ENCODE peak calls at places on chromosomes 1 and 21, in six cellular contexts. K is T-helper 17 cell, N is adrenal gland, D is neuronal stem cell, J is IMR-90, V is right lobe of liver. S is an unnamed sample. For H3K9me3, the result is how much of the 10 kb centered on the place peaks cover.

GRCh38 chr1:6935379-6936307 is 150.4 kb downstream of the CAMTA1 start:
- DNase-seq in K (no peak), N (no peak), D (no peak), J (no peak), V (no peak), S (no peak)

GRCh38 chr1:65141394-65141793 is 6.6 kb upstream of the AK4 start:
- DNase-seq in K (no peak), N (no peak), D (no peak), J (no peak), V (no peak), S (no peak)

GRCh38 chr21:38170283-38170682 is 86.5 kb upstream of the KCNJ15 start:
- DNase-seq in K (no peak), N (no peak), D (no peak), J (peak), V (no peak), S (no peak)

GRCh38 chr1:2875677-2876531 is 74.4 kb upstream of the TTC34 start:
- DNase-seq in K (no peak), N (no peak), D (peak), J (no peak), V (no peak), S (no peak)

GRCh38 chr1:32014199-32014936 is 700 bp downstream of the KHDRBS1 start:
- DNase-seq in K (no peak), N (peak), D (peak), J (peak), V (peak), S (no peak)

GRCh38 chr1:28163496-28164120 is 12.9 kb downstream of the PTAFR start:
- DNase-seq in K (no peak), N (no peak), D (no peak), J (peak), V (no peak), S (no peak)

GRCh38 chr1:12232221-12232620 is 2.4 kb downstream of the VPS13D start:
- DNase-seq in K (no peak), N (no peak), D (no peak), J (no peak), V (peak), S (no peak)

GRCh38 chr1:9731051-9731537 is 79.6 kb downstream of the PIK3CD start:
- DNase-seq in K (no peak), N (no peak), D (no peak), J (no peak), V (no peak), S (no peak)

GRCh38 chr1:109975718-109976117 is 8.8 kb upstream of the AHCYL1 start:
- DNase-seq in K (no peak), N (no peak), D (no peak), J (peak), V (no peak), S (no peak)

GRCh38 chr1:223426936-223427335 is 33.7 kb downstream of the CCDC185 start:
- DNase-seq in K (no peak), N (no peak), D (no peak), J (no peak), V (no peak), S (no peak)

GRCh38 chr1:225228871-225229303 is 199.0 kb downstream of the LBR start:
- DNase-seq in K (no peak), N (no peak), D (no peak), J (no peak), V (no peak), S (no peak)

GRCh38 chr1:236502579-236502971 is 21.2 kb upstream of the LGALS8 start:
- DNase-seq in K (no peak), N (no peak), D (no peak), J (peak), V (no peak), S (no peak)

GRCh38 chr1:206905295-206906164 is 8.3 kb downstream of the IL24 start:
- DNase-seq in K (no peak), N (no peak), D (no peak), J (peak), V (no peak), S (no peak)

GRCh38 chr1:100445565-100445964 is 92.4 kb upstream of the GPR88 start:
- DNase-seq in K (no peak), N (no peak), D (no peak), J (no peak), V (no peak), S (peak)

GRCh38 chr1:38941527-38942019 is at the start of gene RHBDL2:
- DNase-seq in K (no peak), N (peak), D (no peak), J (peak), V (peak), S (no peak)

GRCh38 chr1:205810448-205811157 is 2.4 kb downstream of the SLC41A1 start:
- DNase-seq in K (no peak), N (no peak), D (no peak), J (no peak), V (no peak), S (no peak)

GRCh38 chr1:248140846-248141245 is 4.1 kb upstream of the OR2M5 start:
- DNase-seq in K (no peak), N (no peak), D (no peak), J (no peak), V (no peak), S (no peak)

GRCh38 chr1:94022471-94023189 is 98.3 kb downstream of the ABCA4 start:
- DNase-seq in K (no peak), N (no peak), D (no peak), J (peak), V (no peak), S (no peak)

GRCh38 chr1:48704736-48705135 is 72.0 kb downstream of the BEND5 start:
- DNase-seq in K (no peak), N (no peak), D (no peak), J (no peak), V (no peak), S (no peak)

GRCh38 chr1:45568421-45568820 is 15.4 kb upstream of the NASP start:
- DNase-seq in K (no peak), N (no peak), D (no peak), J (no peak), V (no peak), S (no peak)

GRCh38 chr1:29462096-29462495 is 225.8 kb downstream of the PTPRU start:
- DNase-seq in K (no peak), N (no peak), D (no peak), J (no peak), V (no peak), S (no peak)

GRCh38 chr1:59691261-59691660 is 123.5 kb upstream of the HOOK1 start:
- DNase-seq in K (no peak), N (peak), D (no peak), J (no peak), V (no peak), S (no peak)

GRCh38 chr1:113042336-113043143 is 30.5 kb upstream of the LRIG2 start:
- DNase-seq in K (peak), N (peak), D (peak), J (peak), V (peak), S (no peak)

GRCh38 chr1:33435096-33435820 is 4.4 kb upstream of the PHC2 start:
- DNase-seq in K (no peak), N (no peak), D (no peak), J (peak), V (no peak), S (no peak)

GRCh38 chr1:1116701-1117468 is 996 bp upstream of the C1orf159 start:
- DNase-seq in K (no peak), N (no peak), D (peak), J (no peak), V (no peak), S (peak)

GRCh38 chr21:38765056-38765455 is 40.7 kb upstream of the ETS2 start:
- DNase-seq in K (no peak), N (no peak), D (no peak), J (no peak), V (no peak), S (no peak)

GRCh38 chr1:51916587-51917405 is 38.3 kb upstream of the NRDC start:
- DNase-seq in K (no peak), N (no peak), D (no peak), J (peak), V (no peak), S (no peak)

GRCh38 chr21:40016667-40017066 is 149.4 kb downstream of the PCP4 start:
- DNase-seq in K (no peak), N (peak), D (no peak), J (no peak), V (no peak), S (no peak)

DNA sequence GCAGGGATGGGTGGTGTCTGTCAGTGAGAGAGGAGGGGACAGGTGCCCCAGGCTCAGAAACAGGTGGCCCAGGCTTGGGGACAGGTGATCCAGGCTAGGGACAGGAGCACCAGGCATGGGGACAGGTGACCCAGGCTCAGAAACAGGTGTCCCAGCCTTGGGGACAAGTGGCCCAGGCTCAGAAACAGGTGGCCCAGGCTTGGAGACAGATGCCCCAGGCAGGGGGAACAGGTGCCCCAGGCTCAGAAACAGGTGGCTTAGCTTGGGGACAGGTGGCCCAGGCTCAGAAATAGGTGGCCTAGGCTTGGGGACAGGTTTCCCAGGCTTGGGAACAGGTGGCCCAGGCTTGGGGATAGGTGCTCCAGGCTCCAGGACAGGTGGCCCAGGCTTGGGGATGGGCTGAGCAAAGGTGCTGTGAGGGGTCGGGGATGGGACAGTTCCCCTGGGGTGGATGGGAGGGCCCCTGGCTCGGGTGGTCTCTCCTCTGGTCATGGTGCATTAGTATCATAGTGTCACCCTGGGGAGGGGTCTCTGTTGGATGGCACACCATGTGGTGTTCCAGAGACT is 87.7 kb upstream of the C1orf174 start:
- DNase-seq in K (no peak), N (no peak), D (no peak), J (no peak), V (no peak), S (no peak)
- H3K9me3 ChIP-seq in K (under half), N (under half), D (under half), J (under half), V (under half), S (under half)

DNA sequence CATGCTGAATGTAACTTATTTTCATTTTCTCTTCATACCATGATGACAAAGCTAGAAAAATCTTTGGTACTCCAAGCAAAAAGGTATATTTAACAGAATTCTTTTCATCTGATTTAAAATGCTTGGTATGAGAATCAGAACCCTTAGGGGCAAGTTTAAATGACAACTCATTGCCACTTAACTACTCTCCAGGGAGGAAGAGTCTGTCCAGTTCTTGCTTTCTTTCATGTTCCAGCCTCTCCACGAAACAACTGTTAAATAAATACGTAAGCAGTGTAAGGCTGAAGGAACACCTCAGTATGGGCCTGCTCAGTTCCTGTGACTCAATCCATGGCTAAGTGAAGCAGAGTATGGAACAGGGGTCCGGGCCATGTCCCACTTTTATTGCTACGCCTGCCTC is 1.6 kb downstream of the LCE2A start:
- DNase-seq in K (no peak), N (no peak), D (no peak), J (no peak), V (no peak), S (no peak)
- H3K9me3 ChIP-seq in K (under half), N (under half), D (under half), J (under half), V (under half), S (under half)

DNA sequence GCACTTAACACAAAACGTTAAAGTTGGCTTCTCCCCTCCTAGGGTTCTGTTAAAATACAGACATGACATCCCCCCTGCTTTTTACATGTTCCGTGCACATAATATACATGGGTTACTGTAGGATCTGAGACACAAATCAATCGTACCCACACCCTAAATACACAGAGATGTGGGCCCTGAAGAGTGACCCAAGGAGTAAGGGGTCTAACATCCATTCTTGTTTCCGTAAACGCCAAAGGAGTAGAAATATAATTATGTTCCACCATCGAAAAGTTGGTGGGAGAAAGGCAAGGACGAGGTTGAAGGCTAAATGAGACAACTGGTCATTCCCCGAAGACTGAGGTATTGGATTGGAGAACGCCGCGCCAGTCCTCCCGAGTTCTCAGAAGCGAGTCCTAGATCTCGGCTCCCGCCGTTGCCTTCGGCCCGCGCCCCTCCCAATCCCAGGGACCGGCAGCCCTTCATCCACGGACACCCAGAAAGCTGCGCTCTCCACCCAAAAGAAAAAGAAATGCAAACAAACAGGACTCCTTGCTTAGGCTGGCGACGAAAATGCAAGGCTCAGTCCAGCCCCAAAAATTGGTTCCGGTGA is 1.2 kb downstream of the TBX15 start:
- DNase-seq in K (no peak), N (no peak), D (no peak), J (no peak), V (no peak), S (no peak)
- H3K9me3 ChIP-seq in K (under half), N (under half), D (under half), J (under half), V (under half), S (under half)

GRCh38 chr1:184618851-184619250 is 135.8 kb downstream of the EDEM3 start:
- DNase-seq in K (no peak), N (no peak), D (no peak), J (no peak), V (no peak), S (no peak)
- H3K9me3 ChIP-seq in K (under half), N (under half), D (under half), J (under half), V (under half), S (under half)